ENCODE peak calls at places on chromosomes 16 and 17, in five cellular contexts. One of them, this sample, is unnamed.

GRCh38 chr16:720990-721764 is at the start of gene ANTKMT:
- DNase-seq in D341Med: peak; percentile 92
- DNase-seq in stimulated activated naive CD8-positive, alpha-beta T cell treated with anti-CD3 and anti-CD28 coated beads, Interleukin-15, amount 100 ng/mL, for 72 hours: peak; percentile 87
- DNase-seq in choroid plexus epithelial cell: peak; percentile 69
- DNase-seq in T-helper 22 cell: peak; percentile 48
- DNase-seq in this sample: peak; percentile 67

GRCh38 chr16:11100239-11100750 is 155.7 kb downstream of the SOCS1 start:
- DNase-seq in stimulated activated naive CD8-positive, alpha-beta T cell treated with anti-CD3 and anti-CD28 coated beads, Interleukin-15, amount 100 ng/mL, for 72 hours: peak; percentile 73
- DNase-seq in T-helper 22 cell: no peak
- DNase-seq in choroid plexus epithelial cell: peak; percentile 99
- DNase-seq in D341Med: no peak
- DNase-seq in this sample: no peak

GRCh38 chr17:7383371-7383741 is 2.5 kb downstream of the TNK1 start:
- DNase-seq in T-helper 22 cell: no peak
- DNase-seq in choroid plexus epithelial cell: no peak
- DNase-seq in D341Med: no peak
- DNase-seq in stimulated activated naive CD8-positive, alpha-beta T cell treated with anti-CD3 and anti-CD28 coated beads, Interleukin-15, amount 100 ng/mL, for 72 hours: no peak
- DNase-seq in this sample: no peak

GRCh38 chr17:41635121-41636097 is 11.0 kb upstream of the KRT17 start:
- DNase-seq in T-helper 22 cell: no peak
- DNase-seq in stimulated activated naive CD8-positive, alpha-beta T cell treated with anti-CD3 and anti-CD28 coated beads, Interleukin-15, amount 100 ng/mL, for 72 hours: no peak
- DNase-seq in choroid plexus epithelial cell: no peak
- DNase-seq in D341Med: peak; percentile 93
- DNase-seq in this sample: no peak

GRCh38 chr17:31469959-31470358 is 78.5 kb downstream of the RAB11FIP4 start:
- DNase-seq in T-helper 22 cell: no peak
- DNase-seq in D341Med: no peak
- DNase-seq in choroid plexus epithelial cell: no peak
- DNase-seq in stimulated activated naive CD8-positive, alpha-beta T cell treated with anti-CD3 and anti-CD28 coated beads, Interleukin-15, amount 100 ng/mL, for 72 hours: no peak
- DNase-seq in this sample: no peak

GRCh38 chr16:46620265-46621005 is 744 bp downstream of the SHCBP1 start:
- DNase-seq in choroid plexus epithelial cell: peak; percentile 10
- DNase-seq in T-helper 22 cell: no peak
- DNase-seq in D341Med: peak; percentile 33
- DNase-seq in stimulated activated naive CD8-positive, alpha-beta T cell treated with anti-CD3 and anti-CD28 coated beads, Interleukin-15, amount 100 ng/mL, for 72 hours: no peak
- DNase-seq in this sample: no peak

GRCh38 chr16:89720520-89720858 is 209 bp downstream of the VPS9D1 start:
- DNase-seq in T-helper 22 cell: no peak
- DNase-seq in choroid plexus epithelial cell: peak; percentile 19
- DNase-seq in stimulated activated naive CD8-positive, alpha-beta T cell treated with anti-CD3 and anti-CD28 coated beads, Interleukin-15, amount 100 ng/mL, for 72 hours: no peak
- DNase-seq in D341Med: no peak
- DNase-seq in this sample: no peak

GRCh38 chr17:83053021-83053778 is 26.2 kb upstream of the METRNL start:
- DNase-seq in choroid plexus epithelial cell: peak; percentile 22
- DNase-seq in T-helper 22 cell: no peak
- DNase-seq in D341Med: peak; percentile 60
- DNase-seq in stimulated activated naive CD8-positive, alpha-beta T cell treated with anti-CD3 and anti-CD28 coated beads, Interleukin-15, amount 100 ng/mL, for 72 hours: no peak
- DNase-seq in this sample: no peak

GRCh38 chr17:17295141-17295540 is 8.0 kb upstream of the NT5M start:
- DNase-seq in stimulated activated naive CD8-positive, alpha-beta T cell treated with anti-CD3 and anti-CD28 coated beads, Interleukin-15, amount 100 ng/mL, for 72 hours: no peak
- DNase-seq in D341Med: no peak
- DNase-seq in T-helper 22 cell: no peak
- DNase-seq in choroid plexus epithelial cell: no peak
- DNase-seq in this sample: no peak

GRCh38 chr17:18919963-18920362 is 32.0 kb upstream of the SLC5A10 start:
- DNase-seq in choroid plexus epithelial cell: no peak
- DNase-seq in D341Med: no peak
- DNase-seq in stimulated activated naive CD8-positive, alpha-beta T cell treated with anti-CD3 and anti-CD28 coated beads, Interleukin-15, amount 100 ng/mL, for 72 hours: no peak
- DNase-seq in T-helper 22 cell: no peak
- DNase-seq in this sample: no peak

GRCh38 chr17:7429722-7430121 is 1.1 kb downstream of the SPEM3 start:
- DNase-seq in choroid plexus epithelial cell: no peak
- DNase-seq in T-helper 22 cell: no peak
- DNase-seq in D341Med: no peak
- DNase-seq in stimulated activated naive CD8-positive, alpha-beta T cell treated with anti-CD3 and anti-CD28 coated beads, Interleukin-15, amount 100 ng/mL, for 72 hours: no peak
- DNase-seq in this sample: no peak

GRCh38 chr17:31067699-31068184 is 27.0 kb upstream of the NF1 start:
- DNase-seq in T-helper 22 cell: no peak
- DNase-seq in choroid plexus epithelial cell: peak; percentile 81
- DNase-seq in D341Med: no peak
- DNase-seq in stimulated activated naive CD8-positive, alpha-beta T cell treated with anti-CD3 and anti-CD28 coated beads, Interleukin-15, amount 100 ng/mL, for 72 hours: no peak
- DNase-seq in this sample: no peak

GRCh38 chr17:55237826-55238196 is 26.9 kb upstream of the HLF start:
- DNase-seq in T-helper 22 cell: no peak
- DNase-seq in stimulated activated naive CD8-positive, alpha-beta T cell treated with anti-CD3 and anti-CD28 coated beads, Interleukin-15, amount 100 ng/mL, for 72 hours: no peak
- DNase-seq in choroid plexus epithelial cell: no peak
- DNase-seq in D341Med: no peak
- DNase-seq in this sample: no peak

This sample was measured in effector memory CD4-positive, alpha-beta T cell.